ENCODE peak calls at places on chromosomes 4 and X, in nine cellular contexts. Q, M, S, K, F, Y, X, L and U are unnamed samples.

GRCh38 chr4:144705861-144706590 is 60.1 kb downstream of the HHIP start:
- DNase-seq in F (no peak), L (no peak), X (no peak), K (no peak), S (peak), Q (no peak), M (no peak), Y (no peak), U (no peak)

GRCh38 chr4:67332627-67333026 is 212.7 kb downstream of the CENPC start:
- DNase-seq in L (peak), K (no peak), F (peak), Y (no peak), X (no peak), Q (peak), S (peak), M (peak), U (no peak)

GRCh38 chr4:11954093-11954492 is 525.4 kb upstream of the HS3ST1 start:
- DNase-seq in Q (no peak), L (no peak), M (peak), S (no peak), K (no peak), X (no peak), Y (no peak), F (peak), U (no peak)

GRCh38 chrX:38149016-38149415 is 71.7 kb downstream of the SRPX start:
- DNase-seq in Y (no peak), F (no peak), S (no peak), L (no peak), Q (no peak), M (no peak), X (no peak), K (no peak), U (no peak)

GRCh38 chr4:87555751-87556619 is 26.8 kb upstream of the SPARCL1 start:
- DNase-seq in F (peak), M (no peak), L (peak), Y (no peak), S (no peak), X (no peak), K (no peak), Q (no peak), U (no peak)

GRCh38 chrX:47030339-47030738 is 47.9 kb upstream of the RGN start:
- DNase-seq in F (peak), X (no peak), Q (peak), M (peak), Y (no peak), S (peak), K (no peak), L (peak), U (no peak)

GRCh38 chrX:151419748-151420147 is 22.7 kb downstream of the VMA21 start:
- DNase-seq in Q (no peak), K (no peak), L (no peak), M (no peak), X (no peak), S (peak), F (no peak), Y (no peak), U (no peak)

GRCh38 chr4:41611881-41612871 is 74.2 kb downstream of the LIMCH1 start:
- DNase-seq in Y (no peak), Q (no peak), S (peak), X (peak), L (no peak), K (no peak), M (peak), F (peak), U (no peak)

GRCh38 chr4:29423836-29424721 is 1296.1 kb upstream of the PCDH7 start:
- DNase-seq in Y (no peak), L (peak), Q (no peak), F (peak), M (no peak), K (no peak), S (peak), X (no peak), U (no peak)

GRCh38 chrX:3262906-3263305 is 83.5 kb downstream of the MXRA5 start:
- DNase-seq in M (no peak), F (peak), X (no peak), Q (no peak), S (no peak), L (peak), Y (no peak), K (no peak), U (no peak)

GRCh38 chr4:84481879-84482245 is 17.2 kb downstream of the NKX6-1 start:
- DNase-seq in K (no peak), X (no peak), Y (no peak), F (no peak), S (no peak), Q (no peak), L (no peak), M (no peak), U (no peak)

GRCh38 chr4:2186133-2186864 is 55.6 kb downstream of the HAUS3 start:
- DNase-seq in F (peak), K (no peak), S (peak), Q (no peak), M (peak), X (no peak), L (no peak), Y (no peak), U (no peak)

GRCh38 chr4:3299122-3299521 is 6.3 kb downstream of the RGS12 start:
- DNase-seq in X (peak), S (no peak), Q (no peak), Y (no peak), L (no peak), F (no peak), K (no peak), M (no peak), U (no peak)

GRCh38 chr4:125702406-125702805 is 387.7 kb downstream of the FAT4 start:
- DNase-seq in Q (no peak), L (no peak), M (no peak), S (no peak), Y (no peak), F (no peak), K (no peak), X (no peak), U (no peak)

GRCh38 chr4:138910914-138911336 is 104.7 kb upstream of the NOCT start:
- DNase-seq in Y (peak), X (peak), K (no peak), M (peak), F (peak), S (peak), Q (no peak), L (peak), U (no peak)

GRCh38 chrX:69034451-69034850 is 130.8 kb downstream of the PJA1 start:
- DNase-seq in M (no peak), F (no peak), S (no peak), L (no peak), X (peak), Y (no peak), Q (no peak), K (no peak), U (no peak)

GRCh38 chr4:168486961-168487820 is 6.9 kb upstream of the DDX60L start:
- DNase-seq in S (no peak), M (no peak), K (no peak), L (peak), X (no peak), Q (no peak), F (peak), Y (no peak), U (no peak)

GRCh38 chrX:136525738-136526606 is 6.0 kb upstream of the VGLL1 start:
- DNase-seq in Y (peak), K (no peak), Q (no peak), S (no peak), X (peak), M (no peak), L (peak), F (peak), U (no peak)

GRCh38 chr4:160180206-160180605 is 1077.3 kb downstream of the RAPGEF2 start:
- DNase-seq in S (no peak), L (no peak), F (peak), X (no peak), K (no peak), Q (no peak), M (no peak), Y (no peak), U (no peak)

GRCh38 chr4:153904011-153904410 is 115.1 kb upstream of the SFRP2 start:
- DNase-seq in Y (no peak), M (no peak), Q (no peak), X (no peak), K (no peak), S (no peak), F (no peak), L (no peak), U (no peak)

GRCh38 chrX:77493677-77494553 is 46.7 kb downstream of the FGF16 start:
- DNase-seq in F (peak), M (no peak), Y (no peak), X (no peak), L (peak), K (no peak), S (peak), Q (peak), U (no peak)

GRCh38 chrX:109886122-109886761 is 116.7 kb upstream of the TMEM164 start:
- DNase-seq in Y (no peak), F (peak), M (peak), S (peak), L (peak), X (no peak), Q (peak), K (no peak), U (no peak)

GRCh38 chr4:7306566-7306965 is 114.2 kb downstream of the SORCS2 start:
- DNase-seq in F (no peak), L (no peak), Q (no peak), X (no peak), K (no peak), S (no peak), M (no peak), Y (no peak), U (no peak)

GRCh38 chr4:160370046-160370445 is 1267.2 kb downstream of the RAPGEF2 start:
- DNase-seq in S (no peak), X (no peak), Y (no peak), M (no peak), L (no peak), F (peak), Q (no peak), K (no peak), U (no peak)

GRCh38 chr4:108906006-108906405 is 143.2 kb upstream of the ETNPPL start:
- DNase-seq in S (no peak), L (no peak), F (no peak), M (no peak), X (no peak), K (no peak), Q (no peak), Y (no peak), U (no peak)

GRCh38 chrX:45424341-45424740 is 223.7 kb upstream of the DIPK2B start:
- DNase-seq in M (no peak), X (no peak), Y (no peak), K (no peak), L (no peak), Q (no peak), S (no peak), F (no peak), U (no peak)

GRCh38 chrX:72169008-72169728 is 12.4 kb upstream of the PIN4 start:
- DNase-seq in M (no peak), S (no peak), Q (no peak), Y (no peak), L (no peak), K (no peak), X (no peak), F (no peak), U (no peak)

GRCh38 chr4:186067757-186068385 is 1.1 kb upstream of the TLR3 start:
- DNase-seq in Q (peak), L (peak), X (peak), F (peak), K (no peak), M (peak), S (no peak), Y (no peak), U (peak)

GRCh38 chrX:14228611-14229010 is 198.9 kb upstream of the GEMIN8 start:
- DNase-seq in Y (no peak), L (no peak), K (no peak), X (no peak), M (no peak), F (peak), S (no peak), Q (no peak), U (no peak)

GRCh38 chr4:68176500-68176899 is 46.8 kb upstream of the TMPRSS11F start:
- DNase-seq in Q (no peak), L (peak), Y (no peak), S (no peak), K (no peak), X (no peak), M (no peak), F (no peak), U (no peak)

GRCh38 chr4:71304289-71304850 is 34.5 kb upstream of the SLC4A4 start:
- DNase-seq in Q (no peak), Y (no peak), K (no peak), S (no peak), L (no peak), X (no peak), M (no peak), F (no peak), U (no peak)

GRCh38 chrX:53288173-53288572 is 6.8 kb upstream of the IQSEC2 start:
- DNase-seq in L (peak), M (no peak), S (no peak), X (no peak), Q (peak), K (no peak), F (no peak), Y (peak), U (no peak)